ENCODE peak calls at places on chromosome 14, in six cellular contexts. One of them, this sample, is unnamed.

GRCh38 chr14:90427848-90428426 is 31.1 kb downstream of the CALM1 start:
- DNase-seq in prostate gland: no peak
- DNase-seq in heart left ventricle: peak; percentile 45
- DNase-seq in mammary epithelial cell: no peak
- DNase-seq in Peyer's patch: no peak
- DNase-seq in heart right ventricle: peak; percentile 28
- DNase-seq in this sample: peak; percentile 59

GRCh38 chr14:60253649-60254048 is 4.6 kb downstream of the PPM1A start:
- DNase-seq in prostate gland: no peak
- DNase-seq in heart left ventricle: no peak
- DNase-seq in mammary epithelial cell: no peak
- DNase-seq in Peyer's patch: no peak
- DNase-seq in heart right ventricle: no peak
- DNase-seq in this sample: no peak

GRCh38 chr14:35404246-35404495 is 378 bp downstream of the NFKBIA start:
- DNase-seq in prostate gland: no peak
- DNase-seq in heart left ventricle: no peak
- DNase-seq in mammary epithelial cell: no peak
- DNase-seq in Peyer's patch: no peak
- DNase-seq in heart right ventricle: no peak
- DNase-seq in this sample: no peak

GRCh38 chr14:100376751-100377171 is 53.6 kb downstream of the SLC25A47 start:
- DNase-seq in prostate gland: no peak
- DNase-seq in heart left ventricle: no peak
- DNase-seq in mammary epithelial cell: peak; percentile 24
- DNase-seq in Peyer's patch: no peak
- DNase-seq in heart right ventricle: no peak
- DNase-seq in this sample: no peak

GRCh38 chr14:94483729-94484275 is 7.8 kb upstream of the SERPINA9 start:
- DNase-seq in prostate gland: no peak
- DNase-seq in heart left ventricle: no peak
- DNase-seq in mammary epithelial cell: peak; percentile 83
- DNase-seq in Peyer's patch: no peak
- DNase-seq in heart right ventricle: no peak
- DNase-seq in this sample: no peak

GRCh38 chr14:50666772-50667490 is 1.2 kb downstream of the SAV1 start:
- DNase-seq in prostate gland: peak; percentile 47
- DNase-seq in heart left ventricle: peak; percentile 30
- DNase-seq in mammary epithelial cell: peak; percentile 70
- DNase-seq in Peyer's patch: peak; percentile 56
- DNase-seq in heart right ventricle: no peak
- DNase-seq in this sample: no peak

GRCh38 chr14:92041203-92041602 is 1.3 kb upstream of the TRIP11 start:
- DNase-seq in prostate gland: no peak
- DNase-seq in heart left ventricle: peak; percentile 35
- DNase-seq in mammary epithelial cell: no peak
- DNase-seq in Peyer's patch: no peak
- DNase-seq in heart right ventricle: no peak
- DNase-seq in this sample: no peak

GRCh38 chr14:92726135-92726932 is 22.1 kb downstream of the LGMN start:
- DNase-seq in prostate gland: peak; percentile 53
- DNase-seq in heart left ventricle: peak; percentile 58
- DNase-seq in mammary epithelial cell: peak; percentile 66
- DNase-seq in Peyer's patch: no peak
- DNase-seq in heart right ventricle: peak; percentile 62
- DNase-seq in this sample: peak; percentile 92

GRCh38 chr14:87805315-87805723 is 187.7 kb downstream of the GALC start:
- DNase-seq in prostate gland: no peak
- DNase-seq in heart left ventricle: peak; percentile 25
- DNase-seq in mammary epithelial cell: peak; percentile 46
- DNase-seq in Peyer's patch: no peak
- DNase-seq in heart right ventricle: peak; percentile 25
- DNase-seq in this sample: no peak

DNA sequence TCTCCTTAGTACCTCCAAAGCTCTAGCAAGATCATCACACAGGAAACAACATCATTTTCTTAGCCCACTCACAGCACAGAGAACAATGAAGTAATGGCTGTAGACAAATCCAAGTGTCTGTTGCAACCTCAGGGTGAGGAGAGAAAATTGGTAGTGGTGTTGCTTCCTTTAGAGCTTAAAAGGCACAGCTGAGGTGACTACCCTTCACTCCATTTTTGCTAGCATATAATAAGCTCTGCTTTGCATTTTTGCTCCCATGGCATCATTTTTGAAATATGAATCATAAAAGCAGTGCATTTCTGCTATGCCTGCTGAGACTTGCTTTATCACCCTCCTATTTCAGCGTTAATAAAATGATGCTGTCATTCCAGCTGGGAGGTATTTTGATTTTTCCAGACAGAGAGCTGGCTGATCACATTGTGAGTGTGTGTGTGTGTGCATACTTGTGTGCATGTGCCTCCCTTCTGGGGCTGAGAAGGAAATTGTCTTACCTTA is 18.5 kb upstream of the PCNX1 start:
- DNase-seq in prostate gland: no peak
- DNase-seq in heart left ventricle: no peak
- DNase-seq in mammary epithelial cell: peak; percentile 89
- DNase-seq in Peyer's patch: no peak
- DNase-seq in heart right ventricle: no peak
- DNase-seq in this sample: no peak
- H3K4me1 ChIP-seq in prostate gland: no peaks in the 10 kb centered on the region
- H3K4me1 ChIP-seq in heart left ventricle: peaks cover 13% of the 10 kb centered on the region
- H3K4me1 ChIP-seq in mammary epithelial cell: peaks cover 43% of the 10 kb centered on the region
- H3K4me1 ChIP-seq in Peyer's patch: peaks cover 20% of the 10 kb centered on the region
- H3K4me1 ChIP-seq in heart right ventricle: peaks cover 26% of the 10 kb centered on the region
- H3K4me1 ChIP-seq in this sample: peaks cover 22% of the 10 kb centered on the region

GRCh38 chr14:76701981-76702380 is 59.3 kb upstream of the VASH1 start:
- DNase-seq in prostate gland: no peak
- DNase-seq in heart left ventricle: peak; percentile 44
- DNase-seq in mammary epithelial cell: no peak
- DNase-seq in Peyer's patch: no peak
- DNase-seq in heart right ventricle: peak; percentile 49
- DNase-seq in this sample: no peak
- H3K27me3 ChIP-seq in prostate gland: no peaks in the 10 kb centered on the region
- H3K27me3 ChIP-seq in heart left ventricle: no peaks in the 10 kb centered on the region
- H3K27me3 ChIP-seq in mammary epithelial cell: no peaks in the 10 kb centered on the region
- H3K27me3 ChIP-seq in Peyer's patch: no peaks in the 10 kb centered on the region
- H3K27me3 ChIP-seq in heart right ventricle: no peaks in the 10 kb centered on the region
- H3K27me3 ChIP-seq in this sample: no peaks in the 10 kb centered on the region

DNA sequence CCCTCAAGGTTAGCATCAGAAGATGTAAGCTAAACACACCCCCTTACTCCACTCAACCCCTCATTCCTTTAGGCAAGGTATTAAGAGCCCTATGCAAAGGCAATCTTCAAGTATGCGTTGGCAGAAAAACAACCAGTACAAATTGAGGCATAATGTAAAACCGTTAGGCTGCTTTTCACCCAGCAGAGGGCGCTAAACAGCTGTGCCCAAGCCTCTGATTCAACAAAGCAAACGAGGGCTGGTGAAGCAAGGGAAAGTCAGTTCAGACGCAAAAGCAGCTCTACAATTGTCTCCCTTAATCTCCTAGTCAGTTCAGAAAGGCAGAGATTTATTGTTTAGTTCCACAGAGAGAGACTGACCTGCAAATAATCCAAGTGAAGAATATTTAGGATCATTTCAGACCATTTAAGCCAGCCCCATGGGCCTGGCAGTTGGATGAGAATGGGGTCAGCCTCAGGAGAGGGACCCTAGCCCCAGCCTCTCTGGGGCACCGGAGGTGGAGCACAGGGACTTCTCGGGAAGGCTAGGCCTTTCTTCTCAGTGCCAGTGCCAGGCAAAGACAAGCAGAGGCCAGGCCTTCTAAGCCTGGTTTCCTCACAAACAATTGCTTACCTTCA is 23.5 kb downstream of the DCAF5 start:
- DNase-seq in prostate gland: peak; percentile 85
- DNase-seq in heart left ventricle: peak; percentile 68
- DNase-seq in mammary epithelial cell: peak; percentile 67
- DNase-seq in Peyer's patch: peak; percentile 50
- DNase-seq in heart right ventricle: peak; percentile 43
- DNase-seq in this sample: peak; percentile 68
- H3K4me1 ChIP-seq in prostate gland: peaks cover 5% of the 10 kb centered on the region
- H3K4me1 ChIP-seq in heart left ventricle: peaks cover 57% of the 10 kb centered on the region
- H3K4me1 ChIP-seq in mammary epithelial cell: peaks cover 25% of the 10 kb centered on the region
- H3K4me1 ChIP-seq in Peyer's patch: peaks cover 4% of the 10 kb centered on the region
- H3K4me1 ChIP-seq in heart right ventricle: peaks cover 81% of the 10 kb centered on the region
- H3K4me1 ChIP-seq in this sample: peaks cover 33% of the 10 kb centered on the region

GRCh38 chr14:104562606-104563005 is 17.0 kb upstream of the C14orf180 start:
- DNase-seq in prostate gland: no peak
- DNase-seq in heart left ventricle: no peak
- DNase-seq in mammary epithelial cell: no peak
- DNase-seq in Peyer's patch: no peak
- DNase-seq in heart right ventricle: peak; percentile 2
- DNase-seq in this sample: no peak

GRCh38 chr14:104567141-104567956 is 12.2 kb upstream of the C14orf180 start:
- DNase-seq in prostate gland: no peak
- DNase-seq in heart left ventricle: no peak
- DNase-seq in mammary epithelial cell: no peak
- DNase-seq in Peyer's patch: no peak
- DNase-seq in heart right ventricle: no peak
- DNase-seq in this sample: no peak

GRCh38 chr14:104563191-104563741 is 16.3 kb upstream of the C14orf180 start:
- DNase-seq in prostate gland: no peak
- DNase-seq in heart left ventricle: no peak
- DNase-seq in mammary epithelial cell: no peak
- DNase-seq in Peyer's patch: no peak
- DNase-seq in heart right ventricle: peak; percentile 10
- DNase-seq in this sample: no peak

GRCh38 chr14:104563742-104564615 is 15.6 kb upstream of the C14orf180 start:
- DNase-seq in prostate gland: peak; percentile 67
- DNase-seq in heart left ventricle: peak; percentile 70
- DNase-seq in mammary epithelial cell: peak; percentile 33
- DNase-seq in Peyer's patch: peak; percentile 46
- DNase-seq in heart right ventricle: peak; percentile 77
- DNase-seq in this sample: peak; percentile 85

DNA sequence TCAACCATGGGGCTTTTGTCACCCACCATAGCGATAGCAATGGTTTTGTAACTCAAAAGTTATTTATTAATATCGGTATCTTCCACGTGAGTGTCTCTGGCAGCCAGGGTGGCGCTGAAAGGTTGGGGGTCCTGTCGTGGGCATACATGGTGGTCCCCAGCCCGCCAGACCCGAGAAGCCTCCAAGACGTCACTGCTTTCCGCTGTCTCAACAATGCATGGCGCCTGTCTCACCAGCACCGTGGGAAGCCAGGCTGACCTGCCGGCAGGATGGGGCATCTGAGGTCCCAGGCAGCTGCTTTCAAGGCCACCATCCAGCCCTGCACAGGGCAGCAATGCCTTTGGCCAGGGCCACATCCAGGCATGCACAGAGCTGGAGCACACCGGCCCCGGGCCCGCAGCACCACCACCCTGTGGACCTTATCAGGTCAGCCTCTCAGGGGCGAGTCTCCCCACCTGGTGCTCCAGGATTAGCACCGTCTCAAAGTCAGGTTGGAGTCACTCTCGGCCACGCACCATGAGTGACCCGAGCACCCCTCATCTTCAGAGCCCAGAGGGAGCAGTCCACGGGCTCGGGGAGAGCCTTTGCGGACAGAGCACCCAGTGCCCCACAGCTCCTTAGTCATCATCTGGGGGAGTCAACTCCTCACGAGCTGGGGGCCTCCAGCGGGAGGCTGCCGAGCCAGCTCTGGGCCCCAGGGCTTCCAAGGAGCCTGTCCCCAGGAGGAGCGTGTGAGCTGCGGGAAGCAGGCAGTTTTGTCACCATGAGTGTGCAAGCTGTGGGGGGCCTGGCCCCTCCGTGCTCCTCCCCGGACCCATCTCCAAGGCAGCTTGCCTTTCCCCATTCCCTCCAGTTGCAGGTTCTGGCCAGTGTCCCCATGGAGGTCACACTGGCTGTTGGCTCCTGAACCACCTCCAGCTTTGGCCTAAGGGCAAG is 14.6 kb upstream of the C14orf180 start:
- DNase-seq in prostate gland: no peak
- DNase-seq in heart left ventricle: no peak
- DNase-seq in mammary epithelial cell: no peak
- DNase-seq in Peyer's patch: no peak
- DNase-seq in heart right ventricle: no peak
- DNase-seq in this sample: no peak
- H3K27me3 ChIP-seq in prostate gland: peaks cover 38% of the 10 kb centered on the region
- H3K27me3 ChIP-seq in heart left ventricle: no peaks in the 10 kb centered on the region
- H3K27me3 ChIP-seq in mammary epithelial cell: peaks cover 15% of the 10 kb centered on the region
- H3K27me3 ChIP-seq in Peyer's patch: no peaks in the 10 kb centered on the region
- H3K27me3 ChIP-seq in heart right ventricle: peaks cover 20% of the 10 kb centered on the region
- H3K27me3 ChIP-seq in this sample: peaks cover 40% of the 10 kb centered on the region

GRCh38 chr14:21248739-21249411 is 20.4 kb downstream of the HNRNPC start:
- DNase-seq in prostate gland: no peak
- DNase-seq in heart left ventricle: no peak
- DNase-seq in mammary epithelial cell: no peak
- DNase-seq in Peyer's patch: no peak
- DNase-seq in heart right ventricle: no peak
- DNase-seq in this sample: no peak

GRCh38 chr14:21251215-21251614 is 18.0 kb downstream of the HNRNPC start:
- DNase-seq in prostate gland: no peak
- DNase-seq in heart left ventricle: no peak
- DNase-seq in mammary epithelial cell: no peak
- DNase-seq in Peyer's patch: no peak
- DNase-seq in heart right ventricle: no peak
- DNase-seq in this sample: no peak

GRCh38 chr14:21248338-21248737 is 20.9 kb downstream of the HNRNPC start:
- DNase-seq in prostate gland: no peak
- DNase-seq in heart left ventricle: no peak
- DNase-seq in mammary epithelial cell: no peak
- DNase-seq in Peyer's patch: no peak
- DNase-seq in heart right ventricle: no peak
- DNase-seq in this sample: no peak

GRCh38 chr14:21255385-21256101 is 13.7 kb downstream of the HNRNPC start:
- DNase-seq in prostate gland: no peak
- DNase-seq in heart left ventricle: no peak
- DNase-seq in mammary epithelial cell: no peak
- DNase-seq in Peyer's patch: no peak
- DNase-seq in heart right ventricle: no peak
- DNase-seq in this sample: no peak

DNA sequence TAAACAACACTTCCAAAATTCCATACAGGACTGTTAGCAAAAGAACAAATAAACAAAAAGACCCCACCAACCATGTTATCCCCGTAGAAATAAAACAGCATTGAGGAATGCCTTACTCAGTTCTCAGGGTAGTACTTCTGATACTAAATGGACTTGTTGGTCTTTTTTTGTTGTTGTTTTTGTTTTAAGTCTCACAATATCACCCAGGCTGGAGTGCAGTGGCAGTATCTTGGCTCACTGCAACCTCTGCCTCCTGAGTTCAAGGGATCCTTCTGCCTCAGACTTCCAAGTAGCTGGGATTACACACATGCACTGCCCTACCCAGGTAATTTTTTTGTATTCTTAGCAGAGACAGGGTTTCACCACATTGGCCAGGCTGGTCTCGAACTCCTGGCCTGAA is 17.1 kb downstream of the HNRNPC start:
- DNase-seq in prostate gland: no peak
- DNase-seq in heart left ventricle: no peak
- DNase-seq in mammary epithelial cell: no peak
- DNase-seq in Peyer's patch: no peak
- DNase-seq in heart right ventricle: no peak
- DNase-seq in this sample: no peak
- H3K4me1 ChIP-seq in prostate gland: peaks cover 8% of the 10 kb centered on the region
- H3K4me1 ChIP-seq in heart left ventricle: peaks cover 29% of the 10 kb centered on the region
- H3K4me1 ChIP-seq in mammary epithelial cell: peaks cover 13% of the 10 kb centered on the region
- H3K4me1 ChIP-seq in Peyer's patch: peaks cover 17% of the 10 kb centered on the region
- H3K4me1 ChIP-seq in heart right ventricle: peaks cover 42% of the 10 kb centered on the region
- H3K4me1 ChIP-seq in this sample: peaks cover 28% of the 10 kb centered on the region

This sample was measured in upper lobe of right lung.